ENCODE peak calls at places on chromosomes 3 and 15, in ten cellular contexts. One of them, this sample, is unnamed.

GRCh38 chr15:95894407-95894956 is 436.0 kb upstream of the NR2F2 start:
- DNase-seq in suprapubic skin: no peak
- DNase-seq in upper lobe of left lung: no peak
- DNase-seq in stomach: no peak
- DNase-seq in transverse colon: no peak
- DNase-seq in endothelial cell of umbilical vein: peak; percentile 21
- DNase-seq in GM12878: no peak
- DNase-seq in K562: no peak
- DNase-seq in HepG2: no peak
- DNase-seq in H1: no peak
- DNase-seq in this sample: no peak

GRCh38 chr3:76552653-76553052 is 487.2 kb upstream of the ROBO2 start:
- DNase-seq in suprapubic skin: no peak
- DNase-seq in upper lobe of left lung: no peak
- DNase-seq in stomach: no peak
- DNase-seq in transverse colon: no peak
- DNase-seq in endothelial cell of umbilical vein: no peak
- DNase-seq in GM12878: no peak
- DNase-seq in K562: no peak
- DNase-seq in HepG2: no peak
- DNase-seq in H1: no peak
- DNase-seq in this sample: no peak

GRCh38 chr3:72597756-72598195 is 250.5 kb downstream of the SHQ1 start:
- DNase-seq in suprapubic skin: no peak
- DNase-seq in upper lobe of left lung: no peak
- DNase-seq in stomach: no peak
- DNase-seq in transverse colon: no peak
- DNase-seq in endothelial cell of umbilical vein: no peak
- DNase-seq in GM12878: no peak
- DNase-seq in K562: peak; percentile 35
- DNase-seq in HepG2: no peak
- DNase-seq in H1: no peak
- DNase-seq in this sample: no peak

GRCh38 chr3:25293736-25294135 is 134.3 kb upstream of the RARB start:
- DNase-seq in suprapubic skin: no peak
- DNase-seq in upper lobe of left lung: no peak
- DNase-seq in stomach: no peak
- DNase-seq in transverse colon: no peak
- DNase-seq in endothelial cell of umbilical vein: no peak
- DNase-seq in GM12878: no peak
- DNase-seq in K562: no peak
- DNase-seq in HepG2: no peak
- DNase-seq in H1: no peak
- DNase-seq in this sample: no peak

GRCh38 chr3:53234130-53234840 is 21.5 kb downstream of the TKT start:
- DNase-seq in suprapubic skin: no peak
- DNase-seq in upper lobe of left lung: no peak
- DNase-seq in stomach: no peak
- DNase-seq in transverse colon: no peak
- DNase-seq in endothelial cell of umbilical vein: no peak
- DNase-seq in GM12878: no peak
- DNase-seq in K562: no peak
- DNase-seq in HepG2: no peak
- DNase-seq in H1: no peak
- DNase-seq in this sample: no peak

GRCh38 chr15:83654379-83655236 is 685 bp downstream of the ADAMTSL3 start:
- DNase-seq in suprapubic skin: no peak
- DNase-seq in upper lobe of left lung: no peak
- DNase-seq in stomach: peak; percentile 28
- DNase-seq in transverse colon: no peak
- DNase-seq in endothelial cell of umbilical vein: no peak
- DNase-seq in GM12878: no peak
- DNase-seq in K562: no peak
- DNase-seq in HepG2: no peak
- DNase-seq in H1: no peak
- DNase-seq in this sample: peak; percentile 11

GRCh38 chr3:14278799-14279705 is 100.4 kb downstream of the LSM3 start:
- DNase-seq in suprapubic skin: no peak
- DNase-seq in upper lobe of left lung: no peak
- DNase-seq in stomach: no peak
- DNase-seq in transverse colon: no peak
- DNase-seq in endothelial cell of umbilical vein: no peak
- DNase-seq in GM12878: no peak
- DNase-seq in K562: peak; percentile 60
- DNase-seq in HepG2: no peak
- DNase-seq in H1: no peak
- DNase-seq in this sample: no peak

GRCh38 chr15:62173215-62173614 is 8.1 kb upstream of the C2CD4B start:
- DNase-seq in suprapubic skin: no peak
- DNase-seq in upper lobe of left lung: peak; percentile 31
- DNase-seq in stomach: no peak
- DNase-seq in transverse colon: no peak
- DNase-seq in endothelial cell of umbilical vein: peak; percentile 97
- DNase-seq in GM12878: no peak
- DNase-seq in K562: no peak
- DNase-seq in HepG2: no peak
- DNase-seq in H1: no peak
- DNase-seq in this sample: no peak

GRCh38 chr3:44412365-44412764 is 65.1 kb downstream of the ZNF445 start:
- DNase-seq in suprapubic skin: no peak
- DNase-seq in upper lobe of left lung: no peak
- DNase-seq in stomach: no peak
- DNase-seq in transverse colon: no peak
- DNase-seq in endothelial cell of umbilical vein: no peak
- DNase-seq in GM12878: no peak
- DNase-seq in K562: no peak
- DNase-seq in HepG2: no peak
- DNase-seq in H1: no peak
- DNase-seq in this sample: no peak

GRCh38 chr3:120144267-120144666 is 50.0 kb upstream of the GSK3B start:
- DNase-seq in suprapubic skin: no peak
- DNase-seq in upper lobe of left lung: no peak
- DNase-seq in stomach: peak; percentile 34
- DNase-seq in transverse colon: no peak
- DNase-seq in endothelial cell of umbilical vein: no peak
- DNase-seq in GM12878: no peak
- DNase-seq in K562: no peak
- DNase-seq in HepG2: peak; percentile 39
- DNase-seq in H1: no peak
- DNase-seq in this sample: no peak

GRCh38 chr3:48279926-48280325 is 39.0 kb downstream of the ZNF589 start:
- DNase-seq in suprapubic skin: no peak
- DNase-seq in upper lobe of left lung: no peak
- DNase-seq in stomach: no peak
- DNase-seq in transverse colon: no peak
- DNase-seq in endothelial cell of umbilical vein: no peak
- DNase-seq in GM12878: no peak
- DNase-seq in K562: no peak
- DNase-seq in HepG2: no peak
- DNase-seq in H1: no peak
- DNase-seq in this sample: no peak

GRCh38 chr3:111737056-111737711 is 121.9 kb upstream of the PHLDB2 start:
- DNase-seq in suprapubic skin: no peak
- DNase-seq in upper lobe of left lung: no peak
- DNase-seq in stomach: peak; percentile 34
- DNase-seq in transverse colon: no peak
- DNase-seq in endothelial cell of umbilical vein: peak; percentile 18
- DNase-seq in GM12878: no peak
- DNase-seq in K562: no peak
- DNase-seq in HepG2: no peak
- DNase-seq in H1: no peak
- DNase-seq in this sample: no peak

GRCh38 chr3:172625404-172625803 is 85.5 kb downstream of the NCEH1 start:
- DNase-seq in suprapubic skin: no peak
- DNase-seq in upper lobe of left lung: no peak
- DNase-seq in stomach: no peak
- DNase-seq in transverse colon: no peak
- DNase-seq in endothelial cell of umbilical vein: no peak
- DNase-seq in GM12878: no peak
- DNase-seq in K562: no peak
- DNase-seq in HepG2: no peak
- DNase-seq in H1: no peak
- DNase-seq in this sample: no peak

GRCh38 chr3:185455860-185456259 is 43.0 kb downstream of the TMEM41A start:
- DNase-seq in suprapubic skin: no peak
- DNase-seq in upper lobe of left lung: no peak
- DNase-seq in stomach: no peak
- DNase-seq in transverse colon: no peak
- DNase-seq in endothelial cell of umbilical vein: no peak
- DNase-seq in GM12878: no peak
- DNase-seq in K562: peak; percentile 31
- DNase-seq in HepG2: no peak
- DNase-seq in H1: no peak
- DNase-seq in this sample: no peak
- H3K4me3 ChIP-seq in suprapubic skin: no peak overlapping the region
- H3K4me3 ChIP-seq in upper lobe of left lung: no peak overlapping the region
- H3K4me3 ChIP-seq in stomach: no peak overlapping the region
- H3K4me3 ChIP-seq in transverse colon: no peak overlapping the region
- H3K4me3 ChIP-seq in endothelial cell of umbilical vein: no peak overlapping the region
- H3K4me3 ChIP-seq in GM12878: no peak overlapping the region
- H3K4me3 ChIP-seq in K562: no peak overlapping the region
- H3K4me3 ChIP-seq in HepG2: no peak overlapping the region
- H3K4me3 ChIP-seq in H1: no peak overlapping the region
- H3K4me3 ChIP-seq in this sample: no peak overlapping the region

GRCh38 chr15:31230630-31231485 is 95.8 kb upstream of the KLF13 start:
- DNase-seq in suprapubic skin: no peak
- DNase-seq in upper lobe of left lung: no peak
- DNase-seq in stomach: no peak
- DNase-seq in transverse colon: peak; percentile 38
- DNase-seq in endothelial cell of umbilical vein: no peak
- DNase-seq in GM12878: peak; percentile 99
- DNase-seq in K562: no peak
- DNase-seq in HepG2: no peak
- DNase-seq in H1: no peak
- DNase-seq in this sample: no peak
- TF ChIP-seq POLR2AphosphoS5 in suprapubic skin: no peak
- TF ChIP-seq POLR2AphosphoS5 in upper lobe of left lung: no peak
- TF ChIP-seq POLR2AphosphoS5 in stomach: no peak
- TF ChIP-seq POLR2AphosphoS5 in transverse colon: no peak
- TF ChIP-seq POLR2AphosphoS5 in endothelial cell of umbilical vein: no peak
- TF ChIP-seq POLR2AphosphoS5 in GM12878: peak; percentile 72
- TF ChIP-seq POLR2AphosphoS5 in K562: no peak
- TF ChIP-seq POLR2AphosphoS5 in HepG2: no peak
- TF ChIP-seq POLR2AphosphoS5 in H1: no peak
- TF ChIP-seq POLR2AphosphoS5 in this sample: no peak

GRCh38 chr15:71889947-71890346 is 79.6 kb downstream of the NR2E3 start:
- DNase-seq in suprapubic skin: no peak
- DNase-seq in upper lobe of left lung: no peak
- DNase-seq in stomach: no peak
- DNase-seq in transverse colon: no peak
- DNase-seq in endothelial cell of umbilical vein: no peak
- DNase-seq in GM12878: no peak
- DNase-seq in K562: no peak
- DNase-seq in HepG2: no peak
- DNase-seq in H1: no peak
- DNase-seq in this sample: no peak

GRCh38 chr15:71889385-71889784 is 79.0 kb downstream of the NR2E3 start:
- DNase-seq in suprapubic skin: no peak
- DNase-seq in upper lobe of left lung: no peak
- DNase-seq in stomach: no peak
- DNase-seq in transverse colon: no peak
- DNase-seq in endothelial cell of umbilical vein: no peak
- DNase-seq in GM12878: no peak
- DNase-seq in K562: no peak
- DNase-seq in HepG2: no peak
- DNase-seq in H1: no peak
- DNase-seq in this sample: no peak

GRCh38 chr15:71888797-71889196 is 78.4 kb downstream of the NR2E3 start:
- DNase-seq in suprapubic skin: no peak
- DNase-seq in upper lobe of left lung: no peak
- DNase-seq in stomach: no peak
- DNase-seq in transverse colon: no peak
- DNase-seq in endothelial cell of umbilical vein: no peak
- DNase-seq in GM12878: peak; percentile 56
- DNase-seq in K562: no peak
- DNase-seq in HepG2: no peak
- DNase-seq in H1: no peak
- DNase-seq in this sample: no peak

GRCh38 chr15:71883447-71883846 is 73.1 kb downstream of the NR2E3 start:
- DNase-seq in suprapubic skin: no peak
- DNase-seq in upper lobe of left lung: no peak
- DNase-seq in stomach: no peak
- DNase-seq in transverse colon: no peak
- DNase-seq in endothelial cell of umbilical vein: no peak
- DNase-seq in GM12878: peak; percentile 20
- DNase-seq in K562: no peak
- DNase-seq in HepG2: no peak
- DNase-seq in H1: no peak
- DNase-seq in this sample: no peak

DNA sequence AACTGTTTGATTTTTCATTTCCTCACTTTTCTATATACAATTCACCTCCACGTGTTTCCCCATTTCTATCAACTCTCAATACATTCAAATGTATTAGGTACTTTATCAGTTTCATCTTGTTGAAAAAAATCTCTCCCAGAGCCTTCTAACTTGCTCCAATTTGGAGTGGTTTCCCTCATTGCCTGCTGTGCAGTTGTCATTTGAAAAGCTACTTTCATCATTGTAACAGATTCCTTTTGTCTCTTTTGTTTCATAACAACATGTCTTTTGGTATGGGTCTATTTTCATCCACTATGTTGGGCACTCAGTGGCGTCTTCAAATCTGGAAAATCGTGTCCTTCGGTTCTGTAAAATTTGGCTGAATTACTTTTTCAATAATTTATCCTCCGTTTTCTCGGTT is 75.0 kb downstream of the NR2E3 start:
- DNase-seq in suprapubic skin: no peak
- DNase-seq in upper lobe of left lung: no peak
- DNase-seq in stomach: no peak
- DNase-seq in transverse colon: no peak
- DNase-seq in endothelial cell of umbilical vein: no peak
- DNase-seq in GM12878: no peak
- DNase-seq in K562: no peak
- DNase-seq in HepG2: no peak
- DNase-seq in H1: no peak
- DNase-seq in this sample: no peak
- H3K36me3 ChIP-seq in suprapubic skin: peaks cover 63% of the 10 kb centered on the region
- H3K36me3 ChIP-seq in upper lobe of left lung: peaks cover 4% of the 10 kb centered on the region
- H3K36me3 ChIP-seq in stomach: peaks cover 58% of the 10 kb centered on the region
- H3K36me3 ChIP-seq in transverse colon: no peaks in the 10 kb centered on the region
- H3K36me3 ChIP-seq in endothelial cell of umbilical vein: no peaks in the 10 kb centered on the region
- H3K36me3 ChIP-seq in GM12878: peaks cover 1% of the 10 kb centered on the region
- H3K36me3 ChIP-seq in K562: no peaks in the 10 kb centered on the region
- H3K36me3 ChIP-seq in HepG2: no peaks in the 10 kb centered on the region
- H3K36me3 ChIP-seq in H1: peaks cover 3% of the 10 kb centered on the region
- H3K36me3 ChIP-seq in this sample: no peaks in the 10 kb centered on the region

DNA sequence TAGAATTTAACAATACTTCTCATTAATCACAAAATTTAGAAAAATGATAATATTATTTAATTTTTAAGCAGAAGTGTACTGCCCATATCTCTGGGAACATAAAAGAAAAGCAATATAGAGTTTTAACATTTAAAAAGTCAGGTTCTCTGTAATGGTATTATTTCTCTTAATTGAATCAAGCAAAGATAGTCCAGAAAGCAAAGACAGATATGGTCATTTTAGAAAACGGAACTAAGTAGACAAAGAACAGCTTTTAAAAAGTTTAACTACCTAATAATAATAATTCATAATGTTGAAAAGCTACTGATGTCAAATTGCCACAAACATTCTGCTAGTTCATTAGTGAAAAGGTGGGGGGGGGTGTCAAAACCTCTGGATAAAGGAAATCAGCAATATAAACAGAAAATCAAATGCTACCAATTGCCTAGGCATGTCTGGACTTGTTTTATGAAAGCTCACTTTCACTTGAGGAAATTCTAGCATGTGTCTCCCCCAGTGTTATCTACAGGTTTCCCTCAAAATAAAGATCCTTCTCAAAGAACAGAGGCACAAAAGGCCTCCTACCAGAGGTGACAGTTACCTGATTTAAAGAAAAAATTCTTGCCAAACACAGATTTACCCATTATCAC is 1.7 kb downstream of the ZMAT3 start:
- DNase-seq in suprapubic skin: no peak
- DNase-seq in upper lobe of left lung: no peak
- DNase-seq in stomach: no peak
- DNase-seq in transverse colon: no peak
- DNase-seq in endothelial cell of umbilical vein: peak; percentile 76
- DNase-seq in GM12878: no peak
- DNase-seq in K562: no peak
- DNase-seq in HepG2: no peak
- DNase-seq in H1: no peak
- DNase-seq in this sample: no peak
- H3K4me3 ChIP-seq in suprapubic skin: peak overlapping the region; percentile 71
- H3K4me3 ChIP-seq in upper lobe of left lung: no peak overlapping the region
- H3K4me3 ChIP-seq in stomach: no peak overlapping the region
- H3K4me3 ChIP-seq in transverse colon: no peak overlapping the region
- H3K4me3 ChIP-seq in endothelial cell of umbilical vein: peak overlapping the region; percentile 53
- H3K4me3 ChIP-seq in GM12878: peak overlapping the region; percentile 70
- H3K4me3 ChIP-seq in K562: no peak overlapping the region
- H3K4me3 ChIP-seq in HepG2: peak overlapping the region; percentile 91
- H3K4me3 ChIP-seq in H1: peak overlapping the region; percentile 86
- H3K4me3 ChIP-seq in this sample: no peak overlapping the region